ENCODE peak calls at places on chromosome 9, in six cellular contexts. F is A549, I is psoas muscle, T is foreskin fibroblast, L is AG10803, Z is tibial nerve. K is an unnamed sample.

GRCh38 chr9:98577446-98577845 is 131.3 kb downstream of the GABBR2 start:
- DNase-seq in F (no peak), T (no peak), I (no peak), L (no peak), Z (no peak), K (no peak)

GRCh38 chr9:104776787-104777186 is 12.9 kb downstream of the NIPSNAP3B start:
- DNase-seq in Z (no peak), F (no peak), I (no peak), L (peak), T (peak), K (no peak)

GRCh38 chr9:6243746-6244145 is 28.1 kb downstream of the IL33 start:
- DNase-seq in I (no peak), T (peak), Z (no peak), L (no peak), F (no peak), K (no peak)

GRCh38 chr9:130444565-130445221 is at the start of gene ASS1:
- DNase-seq in T (peak), Z (no peak), L (peak), F (peak), I (peak), K (peak)

GRCh38 chr9:7369384-7369821 is 430.2 kb downstream of the DMAC1 start:
- DNase-seq in L (no peak), F (no peak), Z (no peak), I (no peak), T (no peak), K (no peak)

GRCh38 chr9:70081120-70081495 is 37.5 kb downstream of the MAMDC2 start:
- DNase-seq in I (no peak), F (no peak), T (peak), L (no peak), Z (no peak), K (no peak)

GRCh38 chr9:77876091-77876490 is 155.5 kb downstream of the GNAQ start:
- DNase-seq in L (peak), T (peak), Z (no peak), I (no peak), F (no peak), K (peak)

GRCh38 chr9:121731919-121732318 is 80.5 kb downstream of the DAB2IP start:
- DNase-seq in I (no peak), F (no peak), L (no peak), Z (no peak), T (peak), K (no peak)

GRCh38 chr9:115058684-115059315 is 59.2 kb downstream of the TNC start:
- DNase-seq in I (no peak), L (peak), Z (no peak), F (no peak), T (peak), K (no peak)

GRCh38 chr9:120857902-120858301 is 15.2 kb upstream of the PSMD5 start:
- DNase-seq in L (no peak), F (no peak), I (no peak), Z (no peak), T (no peak), K (no peak)

GRCh38 chr9:75803130-75803529 is 87.3 kb upstream of the PCSK5 start:
- DNase-seq in T (peak), Z (no peak), I (no peak), L (peak), F (no peak), K (no peak)

GRCh38 chr9:136179761-136180160 is 25.2 kb downstream of the LHX3 start:
- DNase-seq in I (no peak), Z (no peak), L (no peak), T (no peak), F (no peak), K (no peak)

GRCh38 chr9:130276955-130277354 is 11.4 kb downstream of the HMCN2 start:
- DNase-seq in Z (no peak), T (no peak), F (no peak), I (peak), L (no peak), K (no peak)

GRCh38 chr9:127684576-127684975 is 22.2 kb upstream of the CFAP157 start:
- DNase-seq in T (peak), F (no peak), I (no peak), Z (no peak), L (peak), K (no peak)

GRCh38 chr9:136448655-136449054 is 9.0 kb upstream of the INPP5E start:
- DNase-seq in T (no peak), F (no peak), Z (no peak), L (no peak), I (no peak), K (no peak)

GRCh38 chr9:115594551-115594950 is 476.6 kb upstream of the TNC start:
- DNase-seq in F (no peak), I (no peak), Z (no peak), L (peak), T (peak), K (no peak)

DNA sequence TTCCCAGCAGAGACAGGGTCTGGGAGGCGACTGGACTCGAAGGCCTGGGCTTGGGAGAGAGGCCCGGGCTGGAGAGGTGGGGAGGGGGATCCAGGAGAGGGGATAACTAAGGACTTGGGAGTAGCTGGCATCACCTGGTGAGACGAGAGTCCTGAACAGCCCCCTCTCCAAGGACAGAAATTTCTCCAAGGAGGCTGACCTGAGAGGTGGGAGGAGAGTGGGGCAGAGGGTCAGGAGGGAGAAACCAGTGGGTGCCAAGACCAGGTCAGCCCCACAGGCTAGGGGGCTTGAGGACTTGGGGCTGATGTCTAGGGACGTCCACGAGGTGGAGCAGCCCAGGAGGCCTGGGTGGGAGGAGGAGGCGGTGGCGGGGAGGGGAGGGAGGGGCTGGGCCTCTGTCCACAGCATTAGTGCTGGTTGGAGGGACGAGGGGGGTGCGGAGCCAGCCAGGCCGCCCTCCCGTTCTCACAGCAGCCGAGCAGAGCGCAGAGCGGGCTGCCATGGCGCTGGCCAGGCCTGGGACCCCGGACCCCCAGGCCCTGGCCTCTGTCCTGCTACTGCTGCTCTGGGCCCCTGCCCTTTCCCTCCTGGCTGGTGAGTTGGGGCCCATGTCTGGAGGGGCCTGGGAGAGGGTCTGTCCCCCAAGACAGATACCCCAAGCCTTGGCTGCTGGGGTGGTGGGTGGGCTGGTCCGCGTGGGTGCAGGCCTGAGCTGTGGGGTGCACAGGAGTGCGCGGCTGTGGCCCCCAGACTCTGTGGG is at the start of gene CRB2:
- DNase-seq in T (no peak), Z (no peak), L (no peak), I (no peak), F (no peak), K (peak)
- TF ChIP-seq CTCF in T (no peak), Z (no peak), L (no peak), I (no peak), F (no peak), K (no peak)

GRCh38 chr9:33263936-33264472 is 504 bp downstream of the BAG1 start:
- DNase-seq in T (peak), I (peak), L (peak), Z (no peak), F (peak), K (no peak)

GRCh38 chr9:33267368-33267767 is 2.5 kb downstream of the CHMP5 start:
- DNase-seq in I (no peak), Z (no peak), F (no peak), T (no peak), L (no peak), K (no peak)

GRCh38 chr9:33265211-33265885 is 499 bp downstream of the CHMP5 start:
- DNase-seq in L (no peak), Z (no peak), F (no peak), T (no peak), I (peak), K (no peak)

GRCh38 chr9:33263131-33263935 is 1.2 kb downstream of the BAG1 start:
- DNase-seq in L (peak), F (no peak), I (peak), Z (no peak), T (peak), K (no peak)

DNA sequence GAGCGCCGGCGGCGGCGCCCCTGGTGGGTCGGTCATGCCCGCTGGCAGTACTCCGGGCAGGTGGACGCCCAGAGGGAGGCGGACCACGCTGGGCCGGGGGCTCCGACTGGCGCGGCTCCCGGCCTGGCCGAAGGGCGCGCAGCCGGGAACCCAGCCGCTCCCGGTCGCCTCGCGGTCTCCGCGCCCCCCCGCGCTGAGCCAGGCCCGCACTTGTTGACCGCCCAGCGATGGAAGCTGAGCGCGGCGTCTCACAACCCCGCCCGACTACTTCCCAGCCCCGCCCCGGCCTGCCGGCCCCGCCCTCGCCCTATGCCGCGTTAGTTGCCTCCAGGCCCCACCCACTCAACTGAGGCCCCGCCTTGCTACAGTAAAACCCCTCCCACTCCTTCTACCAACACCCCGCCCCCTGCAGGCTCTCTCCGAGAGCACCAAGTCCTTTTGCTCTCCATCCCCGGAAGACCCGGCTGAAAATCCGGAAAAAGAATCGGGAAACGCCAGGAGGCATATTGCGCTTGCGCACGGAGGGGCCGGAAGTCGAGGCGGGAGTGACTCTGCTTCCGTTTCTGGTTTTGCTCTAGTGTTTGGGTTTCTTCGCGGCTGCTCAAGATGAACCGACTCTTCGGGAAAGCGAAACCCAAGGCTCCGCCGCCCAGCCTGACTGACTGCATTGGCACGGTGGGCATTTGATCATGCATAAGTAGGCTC is at the start of the genes BAG1 and CHMP5:
- DNase-seq in F (peak), L (peak), I (peak), T (peak), Z (peak), K (peak)
- TF ChIP-seq CTCF in F (no peak), L (peak), I (no peak), T (no peak), Z (peak), K (peak)

GRCh38 chr9:33742519-33742918 is 52.8 kb upstream of the PRSS3 start:
- DNase-seq in L (no peak), F (no peak), I (no peak), Z (no peak), T (no peak), K (no peak)
- TF ChIP-seq CTCF in L (no peak), F (peak), I (no peak), Z (no peak), T (no peak), K (no peak)

GRCh38 chr9:1922026-1922425 is 93.1 kb upstream of the SMARCA2 start:
- DNase-seq in L (no peak), F (no peak), T (no peak), Z (no peak), I (no peak), K (no peak)
- TF ChIP-seq CTCF in L (no peak), F (no peak), T (no peak), Z (no peak), I (no peak), K (no peak)

DNA sequence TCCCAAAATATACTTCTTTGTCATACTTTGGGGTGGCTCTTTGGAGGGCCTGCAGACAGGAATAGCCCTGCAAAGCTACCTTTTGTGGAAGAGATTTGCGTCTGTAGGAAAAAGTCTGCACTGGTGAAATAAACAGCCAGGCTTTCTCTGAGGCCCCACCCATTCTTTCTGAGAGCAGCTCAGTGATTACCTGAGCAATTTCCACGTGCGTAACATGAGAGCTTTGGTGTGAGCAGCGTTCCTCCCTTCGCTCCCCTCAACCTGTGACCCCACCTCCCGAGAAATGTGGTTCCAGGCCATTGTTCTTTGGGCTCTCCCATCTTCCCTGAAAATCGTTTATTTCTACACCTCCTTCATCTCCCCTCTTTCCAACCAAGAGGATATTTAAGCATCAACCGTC is 23.8 kb upstream of the FBP1 start:
- DNase-seq in I (no peak), F (no peak), Z (no peak), L (no peak), T (no peak), K (no peak)
- TF ChIP-seq CTCF in I (no peak), F (no peak), Z (no peak), L (no peak), T (no peak), K (no peak)

K was measured in endothelial cell.